ENCODE peak calls at places on chromosomes 13 and 19, in six cellular contexts. S is HCT116, G is SK-N-SH, U is K562, W is H1, P is GM12878. R is an unnamed sample.

GRCh38 chr13:18952225-18953016 is 229.2 kb downstream of the TUBA3C start:
- DNase-seq in S (no peak), G (no peak), U (no peak), W (no peak), P (no peak), R (no peak)

GRCh38 chr13:36154567-36155231 is 23.5 kb upstream of the DCLK1 start:
- DNase-seq in S (no peak), G (peak; percentile 62), U (no peak), W (no peak), P (no peak), R (no peak)

GRCh38 chr13:101522607-101523006 is 70.1 kb downstream of the ITGBL1 start:
- DNase-seq in S (no peak), G (no peak), U (no peak), W (no peak), P (no peak), R (no peak)

GRCh38 chr13:45527699-45528462 is 63.1 kb downstream of the COG3 start:
- DNase-seq in S (no peak), G (no peak), U (no peak), W (no peak), P (no peak), R (no peak)

GRCh38 chr19:37654525-37654832 is 786 bp downstream of the ZFP30 start:
- DNase-seq in S (no peak), G (no peak), U (no peak), W (no peak), P (no peak), R (peak; percentile 30)

GRCh38 chr19:16315825-16316505 is 8.7 kb upstream of the KLF2 start:
- DNase-seq in S (no peak), G (no peak), U (peak; percentile 72), W (no peak), P (no peak), R (no peak)

GRCh38 chr13:98890186-98890585 is 87.7 kb downstream of the DOCK9 start:
- DNase-seq in S (no peak), G (no peak), U (no peak), W (no peak), P (no peak), R (no peak)

GRCh38 chr13:94345374-94346195 is 133.9 kb downstream of the DCT start:
- DNase-seq in S (no peak), G (peak; percentile 51), U (no peak), W (no peak), P (no peak), R (peak; percentile 25)

DNA sequence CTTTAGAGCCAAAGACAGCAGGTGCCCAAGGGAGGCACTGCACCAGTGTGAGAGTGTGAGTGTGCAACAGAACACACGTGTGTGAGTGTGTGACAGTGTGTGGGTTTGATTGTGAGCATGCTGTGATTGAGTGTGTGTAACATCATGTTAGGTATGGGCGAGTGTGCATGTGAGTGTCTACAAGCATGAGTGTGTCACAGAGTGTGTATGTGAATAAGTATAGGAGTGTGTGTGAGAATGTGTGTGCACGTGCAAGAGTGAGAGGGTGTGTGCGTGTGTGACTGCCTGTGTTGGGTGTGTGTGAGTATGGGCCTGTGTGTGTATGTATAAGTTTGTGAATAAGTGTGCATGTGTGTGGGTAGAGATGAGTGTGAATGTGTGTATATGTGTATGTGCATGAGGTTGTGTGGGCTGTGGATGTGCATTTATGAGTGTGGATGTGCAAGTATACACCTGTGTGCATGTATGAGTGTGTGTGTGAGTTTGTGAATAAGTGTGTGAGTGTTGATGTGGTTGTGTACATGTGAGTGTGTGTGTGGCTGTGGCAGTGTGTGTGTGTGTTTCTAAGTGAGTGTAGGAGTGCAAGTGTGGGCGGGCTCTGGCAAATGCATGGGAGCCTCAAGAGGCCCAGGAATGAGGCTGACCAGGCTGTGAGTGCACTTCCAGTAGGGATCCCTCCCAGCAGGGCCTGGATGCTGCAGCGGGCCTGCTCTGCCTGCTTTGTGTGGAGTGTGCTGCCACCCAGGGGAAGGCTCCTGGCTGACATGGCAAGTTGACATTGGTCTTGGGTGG is 198.4 kb downstream of the COL4A1 start:
- DNase-seq in S (peak; percentile 53), G (peak; percentile 91), U (no peak), W (peak; percentile 50), P (no peak), R (peak; percentile 84)
- TF ChIP-seq JUND in S (no peak), G (no peak), U (no peak), W (no peak), P (no peak), R (no peak)

GRCh38 chr19:7637374-7638256 is 705 bp downstream of the STXBP2 start:
- DNase-seq in S (no peak), G (no peak), U (peak; percentile 93), W (no peak), P (no peak), R (no peak)
- TF ChIP-seq JUND in S (no peak), G (no peak), U (peak; percentile 44), W (no peak), P (no peak), R (no peak)

GRCh38 chr13:74270018-74270417 is 135.8 kb upstream of the KLF12 start:
- DNase-seq in S (no peak), G (no peak), U (no peak), W (no peak), P (no peak), R (no peak)
- TF ChIP-seq JUND in S (no peak), G (no peak), U (no peak), W (no peak), P (no peak), R (no peak)

GRCh38 chr13:42628666-42629065 is 54.7 kb downstream of the TNFSF11 start:
- DNase-seq in S (no peak), G (no peak), U (no peak), W (no peak), P (no peak), R (no peak)

GRCh38 chr13:42626461-42626860 is 52.5 kb downstream of the TNFSF11 start:
- DNase-seq in S (no peak), G (no peak), U (no peak), W (no peak), P (no peak), R (no peak)
- TF ChIP-seq JUND in S (no peak), G (no peak), U (no peak), W (no peak), P (no peak), R (no peak)